ENCODE peak calls at places on chromosomes 4 and X, in five cellular contexts. M is uterus, B is T-cell, Y is A549, R is neural progenitor cell. N is an unnamed sample.

GRCh38 chr4:86357608-86358007 is 2.2 kb downstream of the MAPK10 start:
- DNase-seq in Y (no peak), B (no peak), M (no peak), R (no peak), N (no peak)

GRCh38 chrX:103276581-103277002 is at the start of gene TCEAL5:
- DNase-seq in Y (no peak), R (no peak), B (no peak), M (peak), N (no peak)

GRCh38 chr4:89024051-89024675 is 32.8 kb downstream of the FAM13A start:
- DNase-seq in B (no peak), M (peak), R (peak), Y (peak), N (peak)

GRCh38 chrX:103839404-103839803 is 7.3 kb upstream of the RAB9B start:
- DNase-seq in R (no peak), Y (no peak), B (no peak), M (no peak), N (no peak)

GRCh38 chrX:129726307-129727111 is 12.3 kb upstream of the XPNPEP2 start:
- DNase-seq in R (peak), B (no peak), Y (peak), M (peak), N (no peak)

GRCh38 chrX:19990225-19990518 is 689 bp downstream of the BCLAF3 start:
- DNase-seq in M (no peak), B (no peak), R (no peak), Y (no peak), N (no peak)

GRCh38 chr4:43132010-43132582 is 239.6 kb downstream of the GRXCR1 start:
- DNase-seq in B (no peak), Y (peak), R (peak), M (peak), N (peak)

GRCh38 chr4:6764976-6765620 is 17.4 kb upstream of the KIAA0232 start:
- DNase-seq in B (no peak), Y (no peak), M (no peak), R (no peak), N (no peak)

GRCh38 chr4:163110442-163110841 is 56.2 kb downstream of the NAF1 start:
- DNase-seq in R (no peak), M (no peak), Y (no peak), B (no peak), N (no peak)

GRCh38 chrX:40521868-40522450 is 58.8 kb upstream of the ATP6AP2 start:
- DNase-seq in B (no peak), Y (no peak), M (no peak), R (no peak), N (no peak)

GRCh38 chrX:30734782-30735181 is 81.6 kb downstream of the GK start:
- DNase-seq in R (no peak), B (no peak), Y (no peak), M (no peak), N (no peak)

GRCh38 chr4:80382090-80382832 is 46.7 kb downstream of the CFAP299 start:
- DNase-seq in R (no peak), Y (no peak), M (no peak), B (no peak), N (no peak)

GRCh38 chrX:153361781-153362397 is 27.9 kb downstream of the ZNF275 start:
- DNase-seq in B (no peak), Y (no peak), R (no peak), M (no peak), N (no peak)

GRCh38 chr4:128601992-128602695 is 207.4 kb upstream of the JADE1 start:
- DNase-seq in B (no peak), R (no peak), M (no peak), Y (peak), N (no peak)

GRCh38 chr4:28730304-28730703 is 1869.7 kb downstream of the STIM2 start:
- DNase-seq in M (no peak), R (no peak), B (no peak), Y (no peak), N (no peak)

GRCh38 chrX:118973389-118974087 is 880 bp upstream of the LONRF3 start:
- DNase-seq in Y (no peak), B (no peak), R (peak), M (peak), N (no peak)

GRCh38 chr4:5824635-5825034 is 68.3 kb downstream of the CRMP1 start:
- DNase-seq in M (no peak), Y (peak), R (peak), B (no peak), N (no peak)

GRCh38 chr4:26936284-26937065 is 75.8 kb downstream of the STIM2 start:
- DNase-seq in Y (peak), B (no peak), M (no peak), R (no peak), N (no peak)

GRCh38 chrX:65667157-65667502 is 324 bp upstream of the MSN start:
- DNase-seq in M (no peak), R (no peak), B (no peak), Y (no peak), N (no peak)

GRCh38 chr4:16264798-16265197 is 38.5 kb upstream of the TAPT1 start:
- DNase-seq in B (no peak), Y (peak), R (peak), M (no peak), N (no peak)

GRCh38 chr4:113738251-113738650 is 23.3 kb downstream of the CAMK2D start:
- DNase-seq in B (no peak), Y (no peak), M (no peak), R (no peak), N (no peak)

GRCh38 chr4:63784822-63785221 is 624.4 kb downstream of the TECRL start:
- DNase-seq in M (no peak), B (no peak), R (no peak), Y (no peak), N (no peak)

GRCh38 chrX:107442914-107443527 is 6.4 kb upstream of the FRMPD3 start:
- DNase-seq in R (no peak), Y (no peak), B (no peak), M (no peak), N (no peak)

GRCh38 chr4:84238247-84239090 is 260.6 kb downstream of the NKX6-1 start:
- DNase-seq in M (no peak), R (no peak), B (no peak), Y (no peak), N (no peak)

GRCh38 chr4:6715704-6716017 is 313 bp upstream of the BLOC1S4 start:
- DNase-seq in B (no peak), Y (no peak), R (no peak), M (no peak), N (no peak)

GRCh38 chr4:132818091-132818490 is 331.0 kb upstream of the PCDH10 start:
- DNase-seq in Y (peak), R (peak), B (no peak), M (no peak), N (no peak)

GRCh38 chr4:133476064-133476463 is 327.0 kb downstream of the PCDH10 start:
- DNase-seq in Y (no peak), M (no peak), B (no peak), R (no peak), N (no peak)

GRCh38 chr4:187258651-187259401 is 535.2 kb upstream of the FAT1 start:
- DNase-seq in Y (no peak), B (no peak), M (no peak), R (peak), N (no peak)

N was measured in memory B cell.